ENCODE peak calls at places on chromosomes 6 and 20, in four cellular contexts. V is HEK293T, F is HCT116, M is GM12878. O is an unnamed sample.

GRCh38 chr20:46021361-46022359 is 7.4 kb upstream of the SLC12A5 start:
- DNase-seq in V (peak), F (no peak), M (no peak), O (peak)

GRCh38 chr20:12594410-12595130 is 414.2 kb upstream of the SPTLC3 start:
- DNase-seq in V (peak), F (no peak), M (no peak), O (no peak)

GRCh38 chr6:85459224-85459901 is 9.5 kb downstream of the NT5E start:
- DNase-seq in V (no peak), F (peak), M (no peak), O (no peak)

GRCh38 chr20:39986231-39986904 is 702.7 kb downstream of the MAFB start:
- DNase-seq in V (no peak), F (no peak), M (no peak), O (peak)

GRCh38 chr20:59122377-59122932 is 41.2 kb upstream of the ZNF831 start:
- DNase-seq in V (no peak), F (no peak), M (no peak), O (no peak)

GRCh38 chr6:912871-913663 is 220.1 kb upstream of the EXOC2 start:
- DNase-seq in V (peak), F (peak), M (no peak), O (peak)

GRCh38 chr6:16130437-16130891 is 1.6 kb downstream of the MYLIP start:
- DNase-seq in V (no peak), F (no peak), M (no peak), O (no peak)

GRCh38 chr6:43838276-43839036 is 68.4 kb downstream of the VEGFA start:
- DNase-seq in V (peak), F (peak), M (no peak), O (peak)

DNA sequence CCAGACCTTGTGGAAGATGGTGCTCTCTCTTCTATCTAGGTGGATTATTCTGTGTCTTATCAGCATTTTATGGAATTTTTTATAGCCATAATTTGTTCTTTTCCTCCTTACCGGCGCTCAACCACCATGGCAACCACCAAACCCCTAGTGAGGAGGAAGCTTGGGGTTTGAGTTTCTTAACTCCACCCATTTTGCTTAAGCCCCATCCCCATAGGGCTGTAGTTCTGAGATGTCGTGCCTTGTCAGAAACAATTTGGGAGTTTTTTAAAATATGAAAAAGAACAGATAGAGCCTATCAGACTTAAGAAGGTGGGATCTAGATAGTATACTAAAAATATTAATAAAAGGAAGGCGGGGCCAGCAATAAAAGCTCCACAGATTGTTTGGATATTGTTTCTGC is 5.5 kb downstream of the BRD2 start:
- DNase-seq in V (no peak), F (no peak), M (no peak), O (no peak)
- TF ChIP-seq SP1 in V (no peak), F (no peak), M (no peak), O (no peak)

GRCh38 chr20:17825251-17825691 is 125.5 kb downstream of the BANF2 start:
- DNase-seq in V (no peak), F (no peak), M (no peak), O (no peak)

GRCh38 chr20:17827759-17828559 is 128.2 kb downstream of the BANF2 start:
- DNase-seq in V (no peak), F (no peak), M (no peak), O (no peak)

GRCh38 chr20:17824676-17825224 is 125.0 kb downstream of the BANF2 start:
- DNase-seq in V (no peak), F (no peak), M (no peak), O (no peak)

GRCh38 chr20:17828598-17829144 is 128.9 kb downstream of the BANF2 start:
- DNase-seq in V (no peak), F (no peak), M (no peak), O (no peak)

DNA sequence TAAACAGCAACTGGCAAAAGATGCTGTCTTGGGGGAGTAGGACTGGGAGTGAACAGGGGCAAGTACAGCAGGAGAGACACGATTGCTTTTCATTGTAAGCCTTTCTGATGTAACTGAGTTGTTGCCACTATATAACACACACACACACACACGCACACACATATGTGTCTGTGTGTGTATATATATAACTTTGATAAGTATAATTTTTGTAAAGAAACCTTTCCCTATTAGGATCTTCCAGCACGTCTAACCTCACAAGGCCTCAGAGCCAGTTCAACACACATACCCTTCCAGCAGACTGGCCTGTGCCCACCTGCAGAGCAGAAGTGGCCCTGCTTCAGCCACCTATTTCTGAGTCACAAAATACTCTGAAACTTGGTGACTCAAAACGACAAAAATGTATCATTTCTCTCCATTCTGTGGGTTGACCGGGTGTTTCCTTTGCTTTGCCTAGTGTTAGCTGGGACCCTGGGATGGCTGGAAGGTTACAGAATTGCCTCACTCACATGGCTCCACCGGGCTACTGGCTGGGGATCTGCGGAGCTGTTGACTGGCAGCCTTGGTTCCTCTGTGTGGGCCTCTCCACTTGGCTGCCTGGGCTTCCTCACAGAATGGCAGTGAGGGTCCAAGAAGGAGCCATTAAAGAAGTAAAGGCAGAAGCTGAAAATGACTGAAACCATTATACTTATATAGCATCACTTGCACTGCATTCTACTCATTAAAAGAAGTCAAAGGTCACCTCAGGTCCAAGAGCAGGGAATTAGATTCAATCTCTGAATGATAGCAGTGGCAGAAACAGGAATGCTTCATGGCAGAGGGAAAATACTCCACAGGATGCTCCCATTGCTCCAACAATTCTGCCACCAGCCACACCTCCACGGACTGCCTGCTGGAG is 126.4 kb downstream of the BANF2 start:
- DNase-seq in V (no peak), F (no peak), M (peak), O (no peak)
- TF ChIP-seq SP1 in V (no peak), F (no peak), M (peak), O (no peak)

DNA sequence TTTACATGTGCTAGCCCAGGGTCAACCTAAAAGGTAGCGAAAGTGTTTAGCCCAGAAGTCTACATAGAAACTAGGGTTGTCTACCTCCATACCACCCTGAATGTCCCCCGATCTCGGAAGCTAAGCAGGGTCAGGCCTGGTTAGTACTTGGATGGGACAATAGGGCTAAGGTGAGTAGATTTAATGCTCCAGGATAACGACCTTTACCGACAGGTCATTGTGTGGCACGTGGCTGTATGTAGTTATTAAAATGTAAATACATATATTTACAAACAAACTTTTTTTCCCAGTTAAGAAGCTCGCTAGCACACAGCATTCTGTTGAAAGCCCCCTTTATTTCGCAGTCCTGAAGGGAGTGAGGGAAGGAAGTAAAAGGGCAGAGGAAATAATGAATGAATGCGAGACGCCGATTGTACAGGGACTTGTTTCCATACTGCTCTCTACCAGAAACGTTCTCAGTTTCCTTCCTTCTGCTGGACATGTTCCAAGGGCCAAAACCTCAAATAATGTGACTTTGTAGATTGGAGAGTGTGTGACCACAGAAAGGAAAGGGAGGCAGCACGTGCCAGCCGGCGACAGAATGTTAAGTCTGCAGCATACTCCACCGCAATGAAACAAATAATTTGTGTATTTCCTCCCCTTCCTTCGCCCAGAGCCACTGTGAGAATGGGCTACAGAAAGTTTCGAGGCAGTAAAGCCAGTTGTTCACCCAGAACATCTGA is 603 bp downstream of the ADAT2 start:
- DNase-seq in V (peak), F (no peak), M (peak), O (no peak)
- TF ChIP-seq SP1 in V (no peak), F (no peak), M (no peak), O (no peak)

GRCh38 chr6:132100388-132100990 is 149.3 kb upstream of the CCN2 start:
- DNase-seq in V (no peak), F (no peak), M (no peak), O (no peak)

GRCh38 chr6:132096245-132096644 is 145.1 kb upstream of the CCN2 start:
- DNase-seq in V (no peak), F (no peak), M (no peak), O (no peak)

GRCh38 chr6:132101550-132101949 is 150.4 kb upstream of the CCN2 start:
- DNase-seq in V (no peak), F (no peak), M (no peak), O (no peak)

GRCh38 chr6:132096996-132097395 is 145.8 kb upstream of the CCN2 start:
- DNase-seq in V (no peak), F (no peak), M (no peak), O (no peak)
- TF ChIP-seq SP1 in V (no peak), F (no peak), M (no peak), O (no peak)

GRCh38 chr20:17172826-17173420 is 53.9 kb upstream of the PCSK2 start:
- DNase-seq in V (no peak), F (no peak), M (no peak), O (no peak)

GRCh38 chr20:17168026-17168612 is 58.7 kb upstream of the PCSK2 start:
- DNase-seq in V (no peak), F (no peak), M (no peak), O (no peak)

GRCh38 chr20:17169575-17170136 is 57.2 kb upstream of the PCSK2 start:
- DNase-seq in V (no peak), F (no peak), M (no peak), O (no peak)

GRCh38 chr20:17177341-17177740 is 49.5 kb upstream of the PCSK2 start:
- DNase-seq in V (no peak), F (no peak), M (no peak), O (no peak)

DNA sequence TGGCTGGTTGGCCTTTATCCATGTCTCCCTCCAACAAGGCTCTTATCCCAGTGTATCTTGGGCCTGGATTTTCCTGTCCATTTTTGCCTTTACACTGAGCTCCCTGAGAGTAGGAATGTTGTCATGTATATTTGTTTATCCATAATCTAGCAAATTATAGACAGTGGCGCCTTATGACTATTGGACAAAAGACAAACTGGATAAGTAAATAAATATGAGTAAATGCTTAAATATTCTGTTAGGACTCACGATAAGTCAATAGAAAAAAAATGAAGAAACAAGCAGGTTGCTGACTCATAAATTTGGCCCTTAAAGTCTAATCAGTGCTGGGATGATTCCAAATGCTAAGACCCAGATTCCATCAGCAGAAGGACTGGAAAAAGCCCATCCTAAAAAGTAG is 55.1 kb upstream of the PCSK2 start:
- DNase-seq in V (no peak), F (no peak), M (no peak), O (no peak)
- TF ChIP-seq SP1 in V (no peak), F (no peak), M (no peak), O (no peak)

DNA sequence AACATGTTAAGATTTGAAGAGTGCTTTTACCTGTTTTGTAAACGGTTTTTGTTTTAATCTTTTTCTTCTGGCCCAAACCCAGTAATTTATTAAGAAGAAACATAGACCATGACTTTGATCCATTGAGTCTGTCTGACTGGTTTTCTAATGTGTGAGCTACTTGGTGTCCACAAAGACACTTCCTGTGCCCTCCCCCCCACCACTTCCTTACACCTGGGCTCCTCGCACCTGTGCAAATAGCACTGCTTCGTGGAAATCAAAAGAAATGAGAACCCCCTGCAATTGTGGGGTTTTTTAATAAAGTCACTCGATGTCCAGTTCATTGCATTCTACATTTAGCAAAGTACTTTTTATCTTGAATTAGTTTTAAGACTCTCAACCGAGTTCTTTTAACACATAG is 65.5 kb downstream of the SMOC2 start:
- DNase-seq in V (no peak), F (no peak), M (no peak), O (no peak)
- TF ChIP-seq SP1 in V (no peak), F (no peak), M (no peak), O (no peak)

GRCh38 chr20:63955281-63955845 is 853 bp downstream of the UCKL1 start:
- DNase-seq in V (peak), F (no peak), M (no peak), O (peak)
- TF ChIP-seq SP1 in V (no peak), F (no peak), M (no peak), O (no peak)